ENCODE peak calls at places on chromosomes 13 and 19, in seven cellular contexts. F is IMR-90, L is neuronal stem cell, A is mesendoderm, N is H1, B is trophoblast cell, V is H9. Y is an unnamed sample.

GRCh38 chr13:41199526-41199925 is 5.2 kb upstream of the KBTBD7 start:
- DNase-seq in B (no peak), N (no peak), F (no peak), V (no peak), L (no peak), A (no peak), Y (no peak)

GRCh38 chr13:80001510-80001842 is 339.4 kb downstream of the SPRY2 start:
- DNase-seq in L (no peak), A (no peak), V (no peak), F (no peak), B (no peak), N (no peak), Y (no peak)

GRCh38 chr19:28242317-28242927 is 970.5 kb downstream of the UQCRFS1 start:
- DNase-seq in B (no peak), N (no peak), A (peak; percentile 73), L (peak; percentile 70), F (no peak), V (peak; percentile 55), Y (no peak)

GRCh38 chr13:92573467-92574057 is 653.0 kb upstream of the GPC6 start:
- DNase-seq in B (no peak), A (peak; percentile 70), F (peak; percentile 7), V (peak; percentile 50), L (peak; percentile 26), N (no peak), Y (peak; percentile 36)

GRCh38 chr19:41795031-41795461 is 1.3 kb upstream of the CEACAM3 start:
- DNase-seq in L (peak; percentile 30), B (peak; percentile 8), A (peak; percentile 57), F (peak; percentile 16), V (peak; percentile 65), N (peak; percentile 3), Y (peak; percentile 27)

GRCh38 chr19:5966941-5967340 is 11.0 kb downstream of the RANBP3 start:
- DNase-seq in L (no peak), V (no peak), N (no peak), B (no peak), F (no peak), A (no peak), Y (no peak)

GRCh38 chr13:31055589-31055988 is 106.1 kb downstream of the HSPH1 start:
- DNase-seq in B (no peak), L (no peak), A (no peak), F (no peak), N (no peak), V (no peak), Y (no peak)

GRCh38 chr13:18953139-18953930 is 228.3 kb downstream of the TUBA3C start:
- DNase-seq in B (no peak), V (no peak), F (no peak), A (no peak), N (no peak), L (no peak), Y (no peak)

GRCh38 chr13:26377038-26377437 is 123.1 kb downstream of the CDK8 start:
- DNase-seq in F (peak; percentile 3), B (no peak), N (peak; percentile 7), V (peak; percentile 52), A (peak; percentile 80), L (peak; percentile 8), Y (peak; percentile 32)

GRCh38 chr13:97892717-97893116 is 60.8 kb upstream of the IPO5 start:
- DNase-seq in A (peak; percentile 10), N (no peak), B (peak; percentile 2), V (no peak), L (no peak), F (peak; percentile 85), Y (peak; percentile 84)

GRCh38 chr19:45929247-45929646 is 14.7 kb upstream of the NANOS2 start:
- DNase-seq in F (no peak), A (no peak), V (no peak), B (no peak), L (no peak), N (no peak), Y (no peak)

GRCh38 chr13:32134991-32135390 is 103.4 kb downstream of the FRY start:
- DNase-seq in L (no peak), A (no peak), B (no peak), F (no peak), N (no peak), V (no peak), Y (peak; percentile 43)

GRCh38 chr13:113862766-113863510 is 938 bp downstream of the GAS6 start:
- DNase-seq in B (peak; percentile 49), L (no peak), A (peak; percentile 63), V (peak; percentile 60), N (no peak), F (no peak), Y (peak; percentile 43)

GRCh38 chr13:98171806-98172569 is 5.1 kb downstream of the RNF113B start:
- DNase-seq in B (no peak), L (no peak), F (peak; percentile 32), A (peak; percentile 74), N (no peak), V (no peak), Y (peak; percentile 54)

GRCh38 chr19:38264486-38265212 is at the start of gene SPINT2:
- DNase-seq in B (no peak), N (peak; percentile 60), V (peak; percentile 93), L (peak; percentile 65), F (no peak), A (peak; percentile 91), Y (no peak)

GRCh38 chr13:94972262-94972661 is 259.9 kb upstream of the SOX21 start:
- DNase-seq in L (no peak), N (no peak), V (no peak), A (no peak), F (no peak), B (no peak), Y (no peak)

GRCh38 chr13:94967183-94968039 is 255.1 kb upstream of the SOX21 start:
- DNase-seq in N (no peak), F (no peak), V (peak; percentile 62), A (peak; percentile 29), B (no peak), L (peak; percentile 57), Y (peak; percentile 11)

GRCh38 chr13:94968040-94968756 is 255.9 kb upstream of the SOX21 start:
- DNase-seq in L (peak; percentile 65), N (no peak), V (peak; percentile 75), F (no peak), B (no peak), A (peak; percentile 74), Y (peak; percentile 12)

GRCh38 chr13:94968757-94969086 is 256.4 kb upstream of the SOX21 start:
- DNase-seq in L (peak; percentile 53), V (no peak), F (no peak), A (no peak), B (no peak), N (no peak), Y (no peak)

DNA sequence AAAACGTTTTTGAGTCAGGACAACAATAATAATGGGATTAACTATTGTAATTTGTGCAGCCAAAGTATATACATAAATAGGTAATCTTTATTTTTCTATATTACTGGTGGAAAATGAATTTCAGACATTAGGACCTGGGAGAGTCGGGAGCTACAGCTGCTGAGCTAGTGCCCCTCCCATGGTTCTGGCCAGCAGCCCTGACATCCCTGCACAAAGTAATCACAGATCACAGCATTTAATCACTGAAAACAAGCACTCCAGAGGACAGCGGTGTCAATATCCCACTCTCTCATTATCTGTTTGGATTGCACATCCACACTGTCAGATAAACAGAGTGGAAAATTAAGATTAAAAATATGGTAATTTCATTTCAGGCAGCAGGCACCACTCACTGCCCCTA is 254.0 kb upstream of the SOX21 start:
- DNase-seq in V (no peak), F (no peak), A (no peak), L (no peak), N (no peak), B (no peak), Y (no peak)
- H3K4me2 ChIP-seq in V (no peak overlapping the region), F (no peak overlapping the region), A (no peak overlapping the region), L (no peak overlapping the region), N (no peak overlapping the region), B (no peak overlapping the region), Y (no peak overlapping the region)

DNA sequence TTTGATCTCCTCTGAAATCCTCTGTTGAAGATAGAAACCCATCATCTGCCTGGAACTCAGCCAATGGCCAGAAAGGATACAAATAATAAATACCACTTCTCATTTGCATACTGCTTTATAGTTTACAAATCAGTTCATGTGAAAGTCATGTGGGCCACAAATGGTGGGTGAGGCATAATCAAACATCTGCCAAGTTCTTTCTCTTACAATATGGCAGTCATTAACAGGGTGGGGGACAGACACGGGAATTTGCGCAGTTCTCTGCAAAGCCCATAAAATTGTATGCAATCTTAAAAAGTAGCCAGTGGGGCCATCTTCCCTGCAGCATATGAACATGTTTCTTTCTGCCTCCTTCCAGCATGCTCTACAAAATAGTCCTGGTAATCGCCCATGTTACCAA is 59.6 kb downstream of the NUFIP1 start:
- DNase-seq in F (no peak), A (no peak), V (no peak), N (no peak), L (no peak), B (no peak), Y (no peak)
- H2BK5ac ChIP-seq in F (no peak overlapping the region), A (no peak overlapping the region), V (no peak overlapping the region), N (no peak overlapping the region), L (peak overlapping the region; percentile 7), B (no peak overlapping the region), Y (no peak overlapping the region)

GRCh38 chr13:28447206-28447605 is 47.7 kb downstream of the FLT1 start:
- DNase-seq in F (no peak), N (no peak), L (no peak), B (peak; percentile 56), V (no peak), A (no peak), Y (no peak)

GRCh38 chr13:28438598-28439334 is 56.2 kb downstream of the FLT1 start:
- DNase-seq in F (no peak), N (no peak), V (peak; percentile 74), L (no peak), B (no peak), A (peak; percentile 29), Y (no peak)

GRCh38 chr13:28440774-28441532 is 54.0 kb downstream of the FLT1 start:
- DNase-seq in N (no peak), A (no peak), L (no peak), B (no peak), V (no peak), F (no peak), Y (no peak)

GRCh38 chr13:28441533-28441928 is 53.4 kb downstream of the FLT1 start:
- DNase-seq in B (no peak), A (no peak), F (no peak), V (no peak), N (no peak), L (no peak), Y (no peak)

DNA sequence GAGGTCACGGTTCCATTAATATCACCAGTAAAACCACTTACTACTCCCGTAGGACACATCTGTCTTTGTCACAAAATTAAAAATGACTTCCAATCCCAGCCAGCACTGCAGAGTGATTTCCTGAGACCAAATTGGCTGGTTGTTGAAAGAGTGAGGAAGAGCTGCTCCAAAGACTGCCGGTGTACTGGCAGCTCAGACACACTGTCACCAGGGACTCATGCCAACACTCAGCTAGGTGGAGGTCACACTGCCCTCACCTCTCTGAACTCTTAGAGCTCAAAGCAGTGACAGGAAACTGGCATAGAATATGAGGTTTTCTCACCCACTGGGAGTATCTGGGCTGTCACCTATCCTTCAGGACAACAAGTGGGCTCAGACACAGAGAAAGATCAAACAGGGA is 52.1 kb downstream of the FLT1 start:
- DNase-seq in L (no peak), N (no peak), V (no peak), B (no peak), A (no peak), F (no peak), Y (no peak)
- H3K4me2 ChIP-seq in L (no peak overlapping the region), N (no peak overlapping the region), V (no peak overlapping the region), B (no peak overlapping the region), A (no peak overlapping the region), F (no peak overlapping the region), Y (no peak overlapping the region)

DNA sequence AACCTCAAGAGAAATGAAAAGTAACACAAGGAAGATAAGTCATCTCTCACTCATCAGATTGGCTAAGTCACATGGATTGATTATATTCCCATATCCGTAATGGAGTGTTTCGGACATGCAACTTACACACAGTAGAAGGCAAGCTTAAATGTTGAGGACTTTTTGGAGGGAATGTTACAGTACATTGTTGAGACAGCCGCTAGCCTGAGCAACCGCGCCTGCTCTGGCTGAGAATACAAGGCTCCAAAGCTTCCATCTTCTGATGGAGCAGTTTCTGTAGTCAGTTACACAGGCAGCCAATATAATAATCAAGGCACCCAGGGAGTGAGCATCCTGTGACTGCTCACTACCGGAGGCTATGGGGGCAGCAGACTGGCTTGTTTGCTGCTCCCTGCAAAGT is 1.0 kb upstream of the CRYL1 start:
- DNase-seq in V (no peak), F (peak; percentile 19), L (no peak), A (peak; percentile 7), B (no peak), N (no peak), Y (no peak)
- H2BK5ac ChIP-seq in V (no peak overlapping the region), F (peak overlapping the region; percentile 5), L (no peak overlapping the region), A (no peak overlapping the region), B (no peak overlapping the region), N (no peak overlapping the region), Y (no peak overlapping the region)

Y was measured in mesenchymal stem cell.